ENCODE peak calls at places on chromosome 21, in five cellular contexts. R is brain microvascular endothelial cell, X is A549, Z is fibroblast of pulmonary artery, M is AG04450. T is an unnamed sample.

GRCh38 chr21:29075706-29076447 is 2.4 kb upstream of the CCT8 start:
- DNase-seq in R (no peak), M (no peak), Z (no peak), X (no peak), T (no peak)

GRCh38 chr21:16159213-16159970 is 429.6 kb downstream of the USP25 start:
- DNase-seq in X (peak), Z (no peak), M (peak), R (no peak), T (peak)

GRCh38 chr21:25464275-25464674 is 143.0 kb downstream of the MRPL39 start:
- DNase-seq in X (no peak), R (no peak), Z (no peak), M (no peak), T (no peak)

GRCh38 chr21:15441060-15441493 is 288.7 kb upstream of the USP25 start:
- DNase-seq in X (no peak), Z (no peak), R (no peak), M (no peak), T (no peak)

GRCh38 chr21:28283652-28284490 is 708.8 kb downstream of the LTN1 start:
- DNase-seq in X (no peak), Z (peak), M (peak), R (peak), T (peak)

GRCh38 chr21:45078877-45079281 is 4.5 kb downstream of the ADARB1 start:
- DNase-seq in X (no peak), M (peak), Z (peak), R (peak), T (peak)

GRCh38 chr21:15061747-15062146 is 3.1 kb downstream of the NRIP1 start:
- DNase-seq in M (no peak), Z (no peak), R (no peak), X (no peak), T (no peak)

GRCh38 chr21:33947451-33948095 is 32.0 kb upstream of the ATP5PO start:
- DNase-seq in R (peak), M (peak), Z (peak), X (peak), T (peak)

GRCh38 chr21:26079376-26079775 is 91.2 kb downstream of the APP start:
- DNase-seq in X (no peak), Z (peak), R (no peak), M (no peak), T (peak)

GRCh38 chr21:26119906-26120305 is 50.7 kb downstream of the APP start:
- DNase-seq in R (no peak), M (no peak), X (no peak), Z (no peak), T (no peak)

GRCh38 chr21:46289655-46290178 is 3.6 kb downstream of the YBEY start:
- DNase-seq in R (no peak), M (no peak), X (no peak), Z (no peak), T (no peak)
- H3K4me3 ChIP-seq in R (no peak), M (no peak), X (no peak), Z (no peak), T (no peak)

GRCh38 chr21:41894922-41895557 is 15.9 kb upstream of the PRDM15 start:
- DNase-seq in M (peak), Z (peak), X (no peak), R (peak), T (no peak)

GRCh38 chr21:41890355-41890754 is 11.2 kb upstream of the PRDM15 start:
- DNase-seq in Z (no peak), M (no peak), R (no peak), X (no peak), T (no peak)

GRCh38 chr21:41894511-41894910 is 15.4 kb upstream of the PRDM15 start:
- DNase-seq in Z (no peak), R (no peak), X (no peak), M (no peak), T (no peak)

GRCh38 chr21:41891132-41891531 is 12.0 kb upstream of the PRDM15 start:
- DNase-seq in R (no peak), X (no peak), M (no peak), Z (no peak), T (no peak)

GRCh38 chr21:41892726-41893125 is 13.6 kb upstream of the PRDM15 start:
- DNase-seq in Z (no peak), R (no peak), M (no peak), X (no peak), T (no peak)
- TF ChIP-seq CTCF in Z (no peak), R (no peak), M (no peak), X (no peak), T (no peak)

GRCh38 chr21:41168391-41169257 is 664 bp downstream of the BACE2 start:
- DNase-seq in R (peak), M (no peak), X (peak), Z (peak), T (peak)

GRCh38 chr21:41171210-41171609 is 3.2 kb downstream of the BACE2 start:
- DNase-seq in X (no peak), M (no peak), R (no peak), Z (peak), T (no peak)

GRCh38 chr21:41170442-41170841 is 2.5 kb downstream of the BACE2 start:
- DNase-seq in X (peak), M (no peak), Z (peak), R (no peak), T (peak)

GRCh38 chr21:41169258-41169576 is 1.3 kb downstream of the BACE2 start:
- DNase-seq in M (no peak), X (no peak), Z (no peak), R (no peak), T (no peak)

GRCh38 chr21:41169701-41170100 is 1.7 kb downstream of the BACE2 start:
- DNase-seq in M (no peak), R (no peak), Z (no peak), X (no peak), T (no peak)
- H3K4me3 ChIP-seq in M (peak), R (no peak), Z (peak), X (no peak), T (no peak)

GRCh38 chr21:35616090-35616489 is 444.2 kb downstream of the SETD4 start:
- DNase-seq in X (peak), R (peak), Z (peak), M (no peak), T (peak)
- TF ChIP-seq CTCF in X (peak), R (peak), Z (peak), M (peak), T (peak)

GRCh38 chr21:38920631-38921398 is 115.1 kb downstream of the ETS2 start:
- DNase-seq in R (no peak), X (peak), M (peak), Z (peak), T (peak)

GRCh38 chr21:38924954-38925353 is 119.2 kb downstream of the ETS2 start:
- DNase-seq in R (no peak), Z (no peak), X (no peak), M (no peak), T (no peak)

GRCh38 chr21:38922474-38922873 is 116.7 kb downstream of the ETS2 start:
- DNase-seq in M (no peak), Z (no peak), X (no peak), R (no peak), T (no peak)

GRCh38 chr21:38918629-38919346 is 113.1 kb downstream of the ETS2 start:
- DNase-seq in R (no peak), Z (no peak), M (no peak), X (no peak), T (no peak)

GRCh38 chr21:38921511-38922215 is 115.9 kb downstream of the ETS2 start:
- DNase-seq in R (no peak), M (no peak), Z (no peak), X (no peak), T (no peak)
- H3K4me3 ChIP-seq in R (no peak), M (no peak), Z (no peak), X (no peak), T (no peak)

DNA sequence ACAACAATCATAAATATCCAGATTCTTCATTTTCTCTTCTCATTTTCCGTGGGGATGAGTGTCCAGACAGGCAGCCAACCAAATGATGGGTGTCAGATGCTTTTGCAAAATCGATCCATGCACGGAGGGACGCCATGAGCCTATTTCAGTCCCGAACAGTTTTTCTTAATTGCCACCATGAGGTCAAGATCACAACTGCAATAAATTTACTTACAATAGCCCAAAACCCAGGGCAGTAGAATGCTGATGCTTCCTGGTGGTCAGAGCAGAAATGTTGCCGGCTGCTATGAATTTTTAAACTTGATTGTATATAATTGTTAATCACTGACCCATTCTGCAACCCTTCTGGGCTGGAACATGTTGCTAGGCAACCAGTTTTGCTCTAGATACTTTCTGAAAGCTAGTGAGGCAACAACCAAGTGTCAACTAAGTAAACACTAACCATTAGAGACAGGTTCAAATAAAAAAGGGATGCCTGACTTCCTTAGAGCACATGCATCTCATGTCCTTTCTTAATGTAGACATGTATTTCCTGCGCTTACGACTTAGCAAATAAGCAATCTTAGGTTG is 132.6 kb upstream of the TIAM1 start:
- DNase-seq in M (no peak), Z (peak), R (no peak), X (no peak), T (no peak)
- TF ChIP-seq CTCF in M (no peak), Z (peak), R (peak), X (no peak), T (no peak)

GRCh38 chr21:34962586-34963222 is 86.4 kb downstream of the RUNX1 start:
- DNase-seq in M (no peak), X (no peak), Z (no peak), R (no peak), T (no peak)
- H3K4me3 ChIP-seq in M (no peak), X (no peak), Z (no peak), R (no peak), T (no peak)

GRCh38 chr21:20045197-20045596 is 953.0 kb upstream of the NCAM2 start:
- DNase-seq in M (no peak), X (no peak), R (no peak), Z (no peak), T (no peak)

GRCh38 chr21:20040768-20041167 is 957.4 kb upstream of the NCAM2 start:
- DNase-seq in M (no peak), Z (no peak), R (no peak), X (no peak), T (no peak)
- TF ChIP-seq CTCF in M (no peak), Z (no peak), R (no peak), X (no peak), T (no peak)

T was measured in foreskin fibroblast.